ENCODE peak calls at places on chromosomes 5 and 9, in six cellular contexts. Z, W, L, R, X and T are unnamed samples.

GRCh38 chr5:145834917-145835838 is at the start of gene PRELID2:
- DNase-seq in W (peak; percentile 93), L (peak; percentile 31), X (peak; percentile 95), R (peak; percentile 46), Z (peak; percentile 67), T (peak; percentile 97)

GRCh38 chr5:117982691-117983090 is 1005.7 kb downstream of the DTWD2 start:
- DNase-seq in L (no peak), W (no peak), Z (no peak), R (no peak), X (no peak), T (no peak)

GRCh38 chr9:113391917-113392316 is 9.2 kb downstream of the ALAD start:
- DNase-seq in L (no peak), W (no peak), X (no peak), Z (no peak), R (no peak), T (no peak)

GRCh38 chr5:147046226-147046625 is 167.7 kb upstream of the PPP2R2B start:
- DNase-seq in R (no peak), W (no peak), L (no peak), Z (no peak), X (no peak), T (no peak)

GRCh38 chr9:69012690-69013403 is 1.1 kb downstream of the PRKACG start:
- DNase-seq in X (no peak), L (no peak), W (no peak), Z (no peak), R (no peak), T (no peak)

GRCh38 chr5:126422994-126423788 is at the start of gene GRAMD2B:
- DNase-seq in X (peak; percentile 94), Z (peak; percentile 70), R (peak; percentile 71), L (peak; percentile 45), W (peak; percentile 83), T (peak; percentile 92)

GRCh38 chr9:77883846-77884771 is 147.5 kb downstream of the GNAQ start:
- DNase-seq in R (no peak), X (peak; percentile 72), W (no peak), Z (no peak), L (no peak), T (no peak)

GRCh38 chr5:142798099-142798768 is 28.1 kb downstream of the ARHGAP26 start:
- DNase-seq in W (no peak), Z (no peak), R (no peak), L (no peak), X (no peak), T (no peak)

GRCh38 chr9:122131401-122131921 is 28.1 kb downstream of the NDUFA8 start:
- DNase-seq in W (no peak), L (no peak), R (no peak), Z (no peak), X (no peak), T (no peak)

GRCh38 chr5:125023673-125024072 is 277.2 kb upstream of the ZNF608 start:
- DNase-seq in Z (no peak), R (no peak), W (no peak), L (no peak), X (peak; percentile 20), T (no peak)

GRCh38 chr5:106415541-106415940 is 1255.2 kb downstream of the EFNA5 start:
- DNase-seq in W (no peak), X (peak; percentile 31), L (no peak), R (peak; percentile 31), Z (peak; percentile 47), T (no peak)

GRCh38 chr5:134463991-134464760 is 52.5 kb upstream of the CDKN2AIPNL start:
- DNase-seq in W (no peak), X (no peak), R (no peak), Z (no peak), L (no peak), T (no peak)

GRCh38 chr9:15837079-15837679 is 284.3 kb downstream of the CCDC171 start:
- DNase-seq in Z (peak; percentile 51), R (peak; percentile 17), L (peak; percentile 1), X (peak; percentile 67), W (peak; percentile 16), T (peak; percentile 44)

GRCh38 chr9:130172161-130172857 is at the start of gene NCS1:
- DNase-seq in L (peak; percentile 38), W (peak; percentile 84), R (no peak), X (peak; percentile 74), Z (peak; percentile 26), T (peak; percentile 86)

GRCh38 chr5:112682621-112683061 is 55.0 kb upstream of the APC start:
- DNase-seq in Z (no peak), L (no peak), R (no peak), X (peak; percentile 70), W (no peak), T (no peak)

GRCh38 chr9:113609562-113610318 is 146.2 kb downstream of the RGS3 start:
- DNase-seq in X (no peak), W (peak; percentile 84), Z (no peak), L (no peak), R (no peak), T (no peak)

GRCh38 chr5:133129192-133129748 is 77.5 kb downstream of the HSPA4 start:
- DNase-seq in W (no peak), R (no peak), L (no peak), X (no peak), Z (no peak), T (no peak)

GRCh38 chr5:132526290-132526973 is 16.9 kb downstream of the IL5 start:
- DNase-seq in W (peak; percentile 55), Z (peak; percentile 29), X (peak; percentile 68), R (no peak), L (peak; percentile 34), T (peak; percentile 18)

GRCh38 chr5:175597718-175598117 is 60.2 kb upstream of the HRH2 start:
- DNase-seq in Z (no peak), W (no peak), L (no peak), R (no peak), X (no peak), T (no peak)

GRCh38 chr9:8946461-8946860 is 1146.9 kb upstream of the DMAC1 start:
- DNase-seq in X (no peak), R (no peak), L (no peak), W (no peak), Z (no peak), T (no peak)

GRCh38 chr9:12859704-12860251 is 85.0 kb downstream of the LURAP1L start:
- DNase-seq in L (no peak), R (peak; percentile 82), Z (peak; percentile 74), X (peak; percentile 47), W (no peak), T (peak; percentile 85)

GRCh38 chr5:148734518-148734917 is 80.2 kb upstream of the HTR4 start:
- DNase-seq in X (no peak), L (no peak), Z (no peak), R (no peak), W (no peak), T (no peak)

GRCh38 chr9:21505425-21506179 is 23.5 kb upstream of the IFNE start:
- DNase-seq in R (no peak), W (no peak), Z (no peak), L (no peak), X (peak; percentile 54), T (peak; percentile 46)

GRCh38 chr9:15725953-15726352 is 173.1 kb downstream of the CCDC171 start:
- DNase-seq in X (no peak), W (no peak), Z (peak; percentile 47), L (no peak), R (peak; percentile 75), T (no peak)

GRCh38 chr5:119070578-119070827 is 384 bp upstream of the DMXL1 start:
- DNase-seq in X (no peak), Z (no peak), L (no peak), W (peak; percentile 88), R (no peak), T (no peak)

GRCh38 chr5:138932171-138932810 is 57.2 kb upstream of the LRRTM2 start:
- DNase-seq in X (no peak), R (no peak), W (no peak), L (no peak), Z (no peak), T (no peak)

GRCh38 chr5:39014544-39014943 is 59.7 kb downstream of the RICTOR start:
- DNase-seq in X (peak; percentile 92), L (no peak), R (peak; percentile 17), W (no peak), Z (peak; percentile 71), T (peak; percentile 29)

GRCh38 chr5:10987881-10988504 is 227.0 kb upstream of the DAP start:
- DNase-seq in R (no peak), L (peak; percentile 39), X (peak; percentile 16), Z (no peak), W (peak; percentile 81), T (peak; percentile 17)

GRCh38 chr5:96816430-96816939 is 8.7 kb upstream of the ERAP1 start:
- DNase-seq in L (peak; percentile 21), R (no peak), Z (no peak), X (no peak), W (no peak), T (no peak)

GRCh38 chr5:67487862-67488261 is 291.3 kb upstream of the CD180 start:
- DNase-seq in R (no peak), L (no peak), Z (no peak), X (no peak), W (no peak), T (no peak)

GRCh38 chr5:130050585-130050984 is 146.3 kb downstream of the CHSY3 start:
- DNase-seq in L (no peak), R (no peak), Z (no peak), W (no peak), X (no peak), T (no peak)

GRCh38 chr9:15249042-15249818 is 57.8 kb downstream of the TTC39B start:
- DNase-seq in X (peak; percentile 69), L (no peak), Z (no peak), W (no peak), R (no peak), T (no peak)

GRCh38 chr5:33894566-33894965 is 2.8 kb upstream of the ADAMTS12 start:
- DNase-seq in R (no peak), Z (no peak), X (peak; percentile 71), L (no peak), W (no peak), T (no peak)

GRCh38 chr5:116492016-116492623 is 82.5 kb downstream of the SEMA6A start:
- DNase-seq in R (peak; percentile 85), L (no peak), X (peak; percentile 87), W (no peak), Z (peak; percentile 81), T (peak; percentile 65)